ENCODE peak calls at places on chromosomes 3 and 15, in six cellular contexts. X is neuronal stem cell, G is H9, C is IMR-90, Y is H1, O is mesenchymal stem cell. F is an unnamed sample. For H3K4me1, the result is how much of the 10 kb centered on the place peaks cover.

GRCh38 chr3:15527031-15527459 is 5.5 kb upstream of the COLQ start:
- DNase-seq in X (peak), G (peak), C (peak), Y (peak), O (peak), F (peak)

GRCh38 chr3:131561511-131561910 is 58.7 kb upstream of the MRPL3 start:
- DNase-seq in X (peak), G (no peak), C (no peak), Y (no peak), O (no peak), F (no peak)

GRCh38 chr3:28940530-28940929 is 340.3 kb upstream of the RBMS3 start:
- DNase-seq in X (no peak), G (no peak), C (peak), Y (no peak), O (peak), F (no peak)

GRCh38 chr3:65330072-65330471 is 642.3 kb upstream of the ADAMTS9 start:
- DNase-seq in X (no peak), G (no peak), C (peak), Y (no peak), O (peak), F (no peak)

GRCh38 chr15:50633653-50634052 is 52.9 kb downstream of the TRPM7 start:
- DNase-seq in X (no peak), G (no peak), C (peak), Y (no peak), O (no peak), F (no peak)

GRCh38 chr15:63054985-63055384 is 12.4 kb downstream of the TPM1 start:
- DNase-seq in X (no peak), G (no peak), C (no peak), Y (no peak), O (peak), F (no peak)

GRCh38 chr15:67198157-67198754 is 56.2 kb downstream of the AAGAB start:
- DNase-seq in X (no peak), G (no peak), C (no peak), Y (no peak), O (no peak), F (no peak)

GRCh38 chr15:68729789-68730201 is 90.9 kb downstream of the ANP32A start:
- DNase-seq in X (no peak), G (no peak), C (peak), Y (no peak), O (no peak), F (no peak)

GRCh38 chr15:56245871-56246814 is 2.5 kb upstream of the RFX7 start:
- DNase-seq in X (peak), G (peak), C (peak), Y (peak), O (peak), F (peak)

GRCh38 chr3:26719148-26719547 is 96.6 kb downstream of the LRRC3B start:
- DNase-seq in X (peak), G (no peak), C (no peak), Y (no peak), O (no peak), F (no peak)
- H2BK15ac ChIP-seq in X (no peak), G (no peak), C (no peak), Y (no peak), O (no peak), F (no peak)

DNA sequence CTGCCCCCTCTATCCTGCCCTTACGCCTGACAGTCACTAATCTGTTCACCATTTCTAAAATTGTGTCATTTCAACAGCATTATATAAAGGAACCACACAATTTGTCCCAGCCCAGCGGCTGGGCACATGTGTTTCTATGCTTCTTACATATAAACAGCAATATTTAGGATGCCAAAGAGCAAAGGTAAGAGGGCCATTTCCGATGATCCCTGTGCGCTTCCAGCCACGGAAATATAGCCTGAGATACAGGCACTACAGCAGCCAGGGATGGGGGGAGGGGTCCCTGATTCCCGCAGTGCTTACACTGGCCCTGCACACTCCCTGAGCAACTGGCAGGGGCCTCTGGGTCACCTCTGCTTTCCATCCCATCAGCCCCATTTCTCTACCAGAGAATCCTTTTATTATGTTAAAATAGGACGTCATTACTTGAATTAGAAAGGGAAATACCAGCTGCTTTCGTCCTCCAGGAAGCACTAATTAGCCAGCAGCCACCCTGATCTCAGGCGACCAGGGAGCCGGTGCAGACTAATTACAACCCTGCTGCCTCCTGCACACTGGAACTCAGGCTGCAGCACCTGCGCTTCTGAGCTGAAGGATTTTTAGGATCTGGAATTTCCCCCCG is 372.1 kb upstream of the ATP10A start:
- DNase-seq in X (peak), G (peak), C (no peak), Y (peak), O (no peak), F (peak)
- H3K4me1 ChIP-seq in X (under half), G (under half), C (under half), Y (under half), O (under half), F (under half)

DNA sequence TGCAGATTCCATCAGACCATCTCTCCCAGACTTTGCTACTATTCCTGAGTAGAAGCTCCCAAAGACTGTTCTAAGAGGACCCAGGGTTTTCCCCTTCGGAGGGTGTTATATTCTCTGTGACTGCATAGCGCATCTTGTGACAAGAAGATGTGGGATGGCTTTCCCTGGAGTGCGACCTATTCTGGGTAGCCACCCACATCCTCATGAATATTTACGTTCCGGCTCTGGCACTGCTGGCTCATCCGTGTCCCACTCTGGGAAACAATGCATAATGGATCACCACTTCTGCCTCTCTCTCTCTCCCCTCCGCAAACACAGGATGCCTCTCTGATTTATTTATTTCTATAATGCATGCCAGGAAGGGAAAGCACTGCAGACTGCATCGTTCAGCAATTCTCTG is 166.1 kb downstream of the PYDC2 start:
- DNase-seq in X (no peak), G (no peak), C (no peak), Y (no peak), O (no peak), F (no peak)
- H2BK15ac ChIP-seq in X (no peak), G (no peak), C (no peak), Y (no peak), O (no peak), F (no peak)

GRCh38 chr15:90271459-90272166 is 6.1 kb downstream of the NGRN start:
- DNase-seq in X (no peak), G (no peak), C (no peak), Y (no peak), O (no peak), F (no peak)
- H3K4me1 ChIP-seq in X (under half), G (under half), C (under half), Y (under half), O (under half), F (under half)

DNA sequence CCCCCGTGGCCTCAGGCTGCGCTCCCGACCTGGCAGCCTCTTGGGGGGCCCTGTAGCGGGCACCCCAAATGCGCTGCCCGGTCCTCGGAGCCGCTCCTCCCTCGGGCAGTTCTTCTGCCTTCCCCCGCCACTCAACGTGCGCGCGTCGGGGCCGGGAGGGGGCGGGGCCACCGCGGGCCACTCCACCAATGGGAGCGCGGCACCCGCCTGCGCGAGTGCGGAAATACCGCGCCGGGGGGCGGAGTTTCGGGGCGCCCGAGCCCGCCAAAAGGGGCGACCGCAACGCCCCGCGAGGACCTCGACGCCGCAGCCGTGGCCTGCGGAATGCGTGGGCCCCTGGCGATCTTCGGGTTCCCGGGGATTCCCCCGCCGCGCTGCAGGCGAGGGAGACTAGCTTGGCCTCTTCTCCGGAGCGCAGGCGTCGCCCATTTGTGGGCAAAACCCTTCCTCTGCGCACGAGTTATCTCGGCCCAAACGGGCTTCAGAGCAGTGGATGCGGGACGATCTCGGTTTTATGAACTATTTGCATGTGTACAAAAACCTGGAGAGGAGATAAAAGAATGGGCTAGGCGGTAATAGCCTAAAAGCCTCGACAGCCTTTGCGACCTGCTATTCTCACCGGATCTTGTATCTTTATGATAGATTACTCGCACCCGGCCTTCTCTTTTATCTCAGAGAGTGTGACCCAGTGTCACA is at the start of gene TASOR:
- DNase-seq in X (peak), G (peak), C (peak), Y (peak), O (peak), F (peak)
- H2BK15ac ChIP-seq in X (peak), G (no peak), C (peak), Y (no peak), O (peak), F (no peak)

F was measured in mesendoderm.